ENCODE peak calls at places on chromosomes 6 and 20, in nine cellular contexts. U is activated T-helper 2 cell treated with anti-CD3 and anti-CD28 coated beads, Interferon-gamma antibody, Interleukin-2, Interleukin-4, amounts not matched to agents 10 μg/mL and 5 μg/mL and 100 μg/mL, durations not matched to agents 14 hours and 24 hours and 36 hours; W is effector CD8-positive, alpha-beta T cell; E is astrocyte of the spinal cord; M is HT1080; L is non-pigmented ciliary epithelial cell; T is dermis blood vessel endothelial cell; V is HEK293T; F is AML-193. S is an unnamed sample.

GRCh38 chr6:122995930-122996796 is at the start of gene CLVS2:
- DNase-seq in E (peak), F (no peak), U (no peak), W (no peak), L (no peak), M (no peak), V (peak), T (no peak), S (no peak)

GRCh38 chr20:20079102-20079784 is 26.9 kb downstream of the CFAP61 start:
- DNase-seq in V (no peak), U (no peak), W (no peak), T (no peak), F (no peak), M (no peak), E (no peak), L (no peak), S (no peak)

GRCh38 chr20:11130554-11131166 is 456.9 kb upstream of the JAG1 start:
- DNase-seq in W (no peak), E (no peak), U (no peak), M (no peak), F (no peak), L (no peak), V (no peak), T (peak), S (no peak)

GRCh38 chr20:24406761-24407550 is 62.5 kb upstream of the SYNDIG1 start:
- DNase-seq in T (no peak), E (peak), F (no peak), W (no peak), V (no peak), M (peak), L (no peak), U (no peak), S (no peak)

GRCh38 chr6:150068786-150069648 is at the start of gene ULBP3:
- DNase-seq in M (peak), L (peak), E (peak), F (no peak), V (peak), W (peak), T (peak), U (peak), S (no peak)

GRCh38 chr6:68718379-68719073 is 83.4 kb downstream of the ADGRB3 start:
- DNase-seq in T (no peak), W (no peak), M (peak), E (peak), V (no peak), U (no peak), L (peak), F (no peak), S (no peak)

GRCh38 chr20:53316221-53316937 is 277.3 kb downstream of the ZNF217 start:
- DNase-seq in U (no peak), F (no peak), L (no peak), M (no peak), V (no peak), T (no peak), W (no peak), E (no peak), S (no peak)

GRCh38 chr6:21005816-21006553 is 471.7 kb downstream of the CDKAL1 start:
- DNase-seq in M (peak), T (peak), V (no peak), E (peak), F (no peak), U (no peak), W (no peak), L (peak), S (no peak)

GRCh38 chr20:44450279-44450937 is 25.3 kb upstream of the TTPAL start:
- DNase-seq in M (no peak), U (no peak), T (no peak), W (no peak), E (no peak), V (no peak), L (no peak), F (no peak), S (no peak)